ENCODE peak calls at places on chromosomes 6 and 20, in nine cellular contexts. U, I, R, W, P, T, K, E and L are unnamed samples.

GRCh38 chr6:27726620-27727023 is 185.6 kb downstream of the OR2B2 start:
- DNase-seq in R (no peak), P (peak; percentile 41), K (no peak), E (peak; percentile 2), W (no peak), U (no peak), T (no peak), I (no peak), L (no peak)

GRCh38 chr6:164826831-164827468 is 482.5 kb downstream of the C6orf118 start:
- DNase-seq in K (no peak), E (no peak), P (no peak), R (no peak), U (no peak), T (no peak), I (no peak), W (no peak), L (no peak)

GRCh38 chr6:44219053-44219814 is 2.5 kb downstream of the MYMX start:
- DNase-seq in W (peak; percentile 91), I (peak; percentile 88), K (peak; percentile 42), R (peak; percentile 59), U (peak; percentile 86), T (peak; percentile 75), P (peak; percentile 28), E (peak; percentile 88), L (peak; percentile 66)

GRCh38 chr20:52992632-52993031 is 20.5 kb downstream of the TSHZ2 start:
- DNase-seq in R (no peak), P (peak; percentile 32), I (no peak), T (no peak), U (no peak), K (no peak), W (no peak), E (no peak), L (no peak)

GRCh38 chr6:15755555-15755954 is 92.7 kb upstream of the DTNBP1 start:
- DNase-seq in R (no peak), U (no peak), P (peak; percentile 81), I (no peak), K (no peak), E (no peak), W (no peak), T (no peak), L (no peak)

GRCh38 chr6:2147737-2148448 is 97.5 kb downstream of the GMDS start:
- DNase-seq in I (no peak), W (no peak), P (peak; percentile 58), R (no peak), K (no peak), T (no peak), U (no peak), E (no peak), L (no peak)

GRCh38 chr20:45340236-45340847 is 7.9 kb downstream of the SDC4 start:
- DNase-seq in E (no peak), T (no peak), U (no peak), R (no peak), I (no peak), P (no peak), W (no peak), K (no peak), L (no peak)

GRCh38 chr20:37573626-37574198 is 46.0 kb upstream of the BLCAP start:
- DNase-seq in E (no peak), I (no peak), P (no peak), U (no peak), W (no peak), K (no peak), T (no peak), R (no peak), L (no peak)

GRCh38 chr6:35365599-35366596 is 23.5 kb downstream of the PPARD start:
- DNase-seq in E (no peak), W (no peak), K (no peak), T (no peak), I (no peak), U (no peak), R (no peak), P (no peak), L (no peak)

GRCh38 chr6:148435386-148435785 is 92.7 kb downstream of the SASH1 start:
- DNase-seq in R (no peak), T (no peak), E (no peak), P (peak; percentile 65), U (no peak), W (no peak), K (no peak), I (no peak), L (no peak)

GRCh38 chr6:149014631-149015171 is 267.9 kb downstream of the UST start:
- DNase-seq in R (no peak), W (no peak), K (no peak), T (no peak), I (no peak), P (peak; percentile 83), U (no peak), E (no peak), L (no peak)

GRCh38 chr20:33672426-33673114 is 1.7 kb downstream of the NECAB3 start:
- DNase-seq in K (no peak), T (no peak), W (no peak), E (no peak), I (no peak), P (peak; percentile 18), R (no peak), U (no peak), L (no peak)

GRCh38 chr20:57259179-57260021 is 7.0 kb downstream of the BMP7 start:
- DNase-seq in E (no peak), I (no peak), T (no peak), K (no peak), U (no peak), W (no peak), P (no peak), R (no peak), L (no peak)

GRCh38 chr6:83514877-83515466 is 2.6 kb downstream of the PRSS35 start:
- DNase-seq in R (peak; percentile 14), T (peak; percentile 76), W (peak; percentile 28), E (peak; percentile 48), I (peak; percentile 16), K (no peak), U (peak; percentile 34), P (peak; percentile 76), L (no peak)

GRCh38 chr20:44959082-44959895 is 908 bp downstream of the TOMM34 start:
- DNase-seq in I (peak; percentile 36), K (no peak), W (no peak), P (peak; percentile 83), R (no peak), U (peak; percentile 27), T (peak; percentile 28), E (peak; percentile 38), L (no peak)

GRCh38 chr20:237479-237878 is 10.4 kb downstream of the DEFB129 start:
- DNase-seq in I (no peak), T (no peak), W (no peak), P (no peak), E (peak; percentile 34), R (no peak), U (no peak), K (no peak), L (no peak)

GRCh38 chr6:90286884-90287488 is 9.7 kb downstream of the BACH2 start:
- DNase-seq in K (no peak), R (peak; percentile 31), E (peak; percentile 17), W (peak; percentile 60), I (no peak), T (no peak), U (peak; percentile 55), P (peak; percentile 65), L (no peak)

GRCh38 chr6:5054427-5054873 is 30.7 kb upstream of the PPP1R3G start:
- DNase-seq in E (no peak), R (no peak), K (no peak), I (no peak), T (no peak), U (no peak), P (peak; percentile 47), W (no peak), L (no peak)

GRCh38 chr6:25942561-25943147 is 12.2 kb upstream of the SLC17A2 start:
- DNase-seq in W (no peak), U (no peak), I (no peak), T (no peak), E (peak; percentile 31), R (no peak), P (peak; percentile 75), K (no peak), L (no peak)
- TF ChIP-seq CTCF in W (peak; percentile 83), U (peak; percentile 24), I (peak; percentile 59), T (no peak), E (peak; percentile 63), R (peak; percentile 58), P (peak; percentile 73), K (no peak), L (peak; percentile 63)

GRCh38 chr20:49510562-49511117 is 28.2 kb upstream of the KCNB1 start:
- DNase-seq in E (no peak), R (no peak), I (peak; percentile 23), K (no peak), W (no peak), P (peak; percentile 90), T (peak; percentile 88), U (no peak), L (no peak)

GRCh38 chr20:49511788-49512525 is 29.5 kb upstream of the KCNB1 start:
- DNase-seq in U (no peak), T (no peak), W (no peak), E (no peak), I (no peak), R (no peak), K (no peak), P (no peak), L (no peak)

GRCh38 chr20:49505518-49505917 is 23.1 kb upstream of the KCNB1 start:
- DNase-seq in E (no peak), T (no peak), P (peak; percentile 30), W (peak; percentile 87), K (no peak), R (no peak), I (peak; percentile 22), U (peak; percentile 90), L (no peak)

GRCh38 chr20:49507741-49508434 is 25.4 kb upstream of the KCNB1 start:
- DNase-seq in R (no peak), U (no peak), W (no peak), E (no peak), T (no peak), P (no peak), I (no peak), K (no peak), L (no peak)

GRCh38 chr20:49508435-49509199 is 26.1 kb upstream of the KCNB1 start:
- DNase-seq in T (peak; percentile 11), U (peak; percentile 28), P (peak; percentile 58), R (no peak), W (peak; percentile 28), K (no peak), E (peak; percentile 61), I (no peak), L (peak; percentile 70)
- TF ChIP-seq CTCF in T (peak; percentile 34), U (peak; percentile 48), P (peak; percentile 60), R (peak; percentile 63), W (peak; percentile 69), K (peak; percentile 37), E (peak; percentile 36), I (peak; percentile 64), L (peak; percentile 57)

GRCh38 chr6:140105857-140106256 is 731.4 kb upstream of the CITED2 start:
- DNase-seq in P (peak; percentile 29), U (peak; percentile 16), T (peak; percentile 26), I (no peak), E (no peak), K (no peak), W (peak; percentile 47), R (no peak), L (no peak)
- TF ChIP-seq CTCF in P (peak; percentile 36), U (peak; percentile 52), T (no peak), I (peak; percentile 18), E (no peak), K (peak; percentile 73), W (peak; percentile 58), R (peak; percentile 54), L (no peak)

DNA sequence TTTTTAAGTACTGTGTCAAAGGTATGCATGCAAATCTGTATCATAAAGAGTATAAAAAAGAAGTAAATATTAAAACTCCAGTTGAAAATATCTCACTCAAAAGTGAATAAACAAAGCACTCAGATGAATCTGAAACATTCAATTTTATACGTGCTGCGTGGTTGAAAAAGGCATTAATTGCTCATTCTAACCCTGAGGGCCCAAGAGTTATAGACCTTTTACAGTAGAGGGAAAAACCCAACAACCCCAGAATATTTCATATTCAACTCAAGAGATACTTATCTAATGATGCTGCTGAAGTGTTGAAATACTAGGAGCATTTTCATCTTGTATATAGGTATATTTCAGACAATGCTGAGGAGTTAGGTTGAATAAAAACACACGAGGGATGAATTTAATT is 862.8 kb upstream of the CITED2 start:
- DNase-seq in K (no peak), E (no peak), I (no peak), U (no peak), W (no peak), T (no peak), P (no peak), R (no peak), L (no peak)
- TF ChIP-seq CTCF in K (no peak), E (no peak), I (no peak), U (no peak), W (no peak), T (no peak), P (no peak), R (no peak), L (no peak)